ENCODE peak calls at places on chromosomes 7 and 10, in eight cellular contexts. B, M, C, H, D, V, P and T are unnamed samples. For H3K4me1, the result is how much of the 10 kb centered on the place peaks cover.

GRCh38 chr10:29749150-29749549 is 114.4 kb upstream of the SVIL start:
- DNase-seq in C (no peak), D (peak), P (no peak), H (no peak), V (no peak), B (no peak), M (no peak), T (no peak)

GRCh38 chr10:91090761-91091529 is 129.5 kb upstream of the PCGF5 start:
- DNase-seq in H (no peak), P (no peak), M (no peak), V (no peak), B (no peak), C (no peak), D (peak), T (peak)

GRCh38 chr10:121668336-121669009 is 70.2 kb upstream of the FGFR2 start:
- DNase-seq in M (no peak), B (no peak), P (no peak), V (peak), D (no peak), C (peak), H (no peak), T (peak)

GRCh38 chr10:812787-813186 is 118.7 kb downstream of the LARP4B start:
- DNase-seq in H (no peak), P (no peak), C (no peak), B (no peak), V (no peak), D (no peak), M (no peak), T (no peak)

GRCh38 chr7:29343379-29343778 is 148.8 kb downstream of the CHN2 start:
- DNase-seq in C (no peak), V (no peak), B (no peak), H (no peak), P (no peak), D (no peak), M (no peak), T (no peak)

GRCh38 chr10:351770-352318 is 216.6 kb downstream of the ZMYND11 start:
- DNase-seq in H (no peak), B (no peak), M (peak), D (no peak), C (no peak), P (no peak), V (no peak), T (no peak)

GRCh38 chr10:133060881-133061280 is 26.8 kb upstream of the ADGRA1 start:
- DNase-seq in M (no peak), H (no peak), P (no peak), C (no peak), B (no peak), V (no peak), D (no peak), T (no peak)

GRCh38 chr10:123134058-123134914 is 1.5 kb upstream of the HMX3 start:
- DNase-seq in D (no peak), H (no peak), P (no peak), C (no peak), V (no peak), M (no peak), B (no peak), T (no peak)

GRCh38 chr10:21699575-21699974 is 165.5 kb downstream of the MLLT10 start:
- DNase-seq in P (no peak), D (no peak), M (no peak), C (no peak), H (no peak), B (no peak), V (no peak), T (no peak)

GRCh38 chr10:118950190-118950658 is 79.3 kb upstream of the NANOS1 start:
- DNase-seq in V (no peak), D (no peak), P (no peak), C (no peak), H (no peak), B (no peak), M (no peak), T (no peak)

GRCh38 chr10:3779146-3779707 is 5.8 kb downstream of the KLF6 start:
- DNase-seq in C (no peak), H (no peak), B (no peak), D (peak), V (no peak), M (no peak), P (no peak), T (no peak)

GRCh38 chr10:17951868-17952371 is at the start of gene SLC39A12:
- DNase-seq in V (no peak), P (no peak), C (no peak), D (peak), B (no peak), M (no peak), H (no peak), T (no peak)

GRCh38 chr7:72267291-72267800 is 144.8 kb downstream of the CALN1 start:
- DNase-seq in C (no peak), B (no peak), H (no peak), M (no peak), V (no peak), D (no peak), P (no peak), T (no peak)

DNA sequence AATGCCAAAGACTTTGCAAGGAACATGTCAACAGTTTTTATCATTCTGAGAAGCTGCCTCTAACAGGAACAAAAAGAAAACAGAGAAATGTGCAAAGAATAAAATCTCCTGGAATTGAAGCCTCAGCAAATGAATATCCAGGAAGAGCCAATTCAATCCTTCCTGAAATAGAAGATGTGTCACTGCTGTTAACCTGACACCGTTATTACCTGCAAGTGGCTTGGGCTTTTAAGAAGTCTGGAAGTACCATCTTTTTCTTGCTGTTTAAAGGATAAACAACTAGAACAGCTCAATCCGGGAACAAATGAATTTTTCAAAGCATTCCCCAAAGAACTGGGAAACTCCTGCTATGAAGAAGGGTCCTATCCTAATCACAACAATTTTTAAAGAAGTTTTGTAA is 434.8 kb downstream of the KCNMA1 start:
- DNase-seq in V (no peak), H (no peak), B (no peak), C (no peak), D (no peak), M (no peak), P (no peak), T (no peak)
- H3K27ac ChIP-seq in V (no peak), H (no peak), B (no peak), C (no peak), D (no peak), M (no peak), P (peak), T (no peak)

DNA sequence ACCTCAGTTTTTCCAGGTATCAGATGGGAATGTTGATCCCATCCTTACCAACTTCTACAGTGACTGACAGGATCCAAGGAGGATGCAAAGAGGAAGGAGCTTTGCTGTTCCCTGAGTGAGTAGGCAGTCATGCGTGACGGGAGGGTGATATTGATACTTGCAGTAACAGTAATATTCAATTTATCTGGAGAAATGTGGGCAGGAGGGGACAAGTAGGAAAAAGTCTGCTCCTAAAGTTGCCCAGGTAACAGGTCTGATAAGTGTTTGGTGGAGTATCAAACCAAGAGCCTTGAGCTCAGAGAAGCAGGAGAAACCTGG is 3.3 kb upstream of the ZCCHC24 start:
- DNase-seq in C (no peak), M (no peak), B (no peak), H (no peak), V (no peak), D (no peak), P (no peak), T (no peak)
- H3K4me1 ChIP-seq in C (under half), M (under half), B (under half), H (under half), V (under half), D (under half), P (under half), T (under half)

GRCh38 chr7:87926581-87927461 is 7.2 kb upstream of the ADAM22 start:
- DNase-seq in V (no peak), H (peak), M (no peak), D (no peak), B (no peak), P (no peak), C (no peak), T (no peak)
- TF ChIP-seq CTCF in V (no peak), H (peak), M (no peak), D (no peak), B (no peak), P (no peak), C (no peak), T (no peak)

GRCh38 chr10:70331486-70332268 is 47.9 kb upstream of the NPFFR1 start:
- DNase-seq in D (peak), B (peak), M (no peak), P (peak), H (peak), C (peak), V (peak), T (peak)
- H3K27ac ChIP-seq in D (no peak), B (peak), M (no peak), P (peak), H (peak), C (no peak), V (peak), T (no peak)

GRCh38 chr7:64672414-64672813 is 6.5 kb downstream of the ZNF107 start:
- DNase-seq in B (no peak), V (no peak), C (no peak), D (no peak), H (peak), P (no peak), M (no peak), T (no peak)
- H3K4me1 ChIP-seq in B (under half), V (under half), C (under half), D (under half), H (half or more), P (under half), M (under half), T (under half)